ENCODE peak calls at places on chromosomes 12 and 14, in four cellular contexts. K is IMR-90, T is ovary, O is lower leg skin. V is an unnamed sample.

GRCh38 chr14:23640524-23641141 is 4.5 kb downstream of the DHRS2 start:
- DNase-seq in K (peak; percentile 49), T (peak; percentile 92), O (peak; percentile 84), V (no peak)

GRCh38 chr12:47903927-47904646 is 707 bp downstream of the VDR start:
- DNase-seq in O (peak; percentile 92), T (no peak), K (peak; percentile 82), V (no peak)

GRCh38 chr12:5556033-5556614 is 124.2 kb downstream of the NTF3 start:
- DNase-seq in T (peak; percentile 44), K (no peak), O (no peak), V (no peak)

GRCh38 chr12:46825526-46826414 is at the start of gene SLC38A4:
- DNase-seq in O (no peak), K (peak; percentile 32), T (no peak), V (no peak)

GRCh38 chr14:71142375-71143038 is 235.2 kb downstream of the PCNX1 start:
- DNase-seq in K (peak; percentile 98), O (peak; percentile 23), T (no peak), V (no peak)

GRCh38 chr12:49092816-49093406 is 1.7 kb downstream of the DHH start:
- DNase-seq in O (no peak), T (no peak), K (no peak), V (no peak)

GRCh38 chr12:21818627-21819026 is 44.1 kb upstream of the KCNJ8 start:
- DNase-seq in T (no peak), O (no peak), K (peak; percentile 73), V (no peak)

GRCh38 chr12:94545937-94546771 is 86.5 kb upstream of the CEP83 start:
- DNase-seq in O (no peak), K (peak; percentile 68), T (peak; percentile 48), V (peak; percentile 36)

GRCh38 chr12:29889737-29890136 is 106.0 kb upstream of the TMTC1 start:
- DNase-seq in T (no peak), O (no peak), K (peak; percentile 32), V (peak; percentile 6)

GRCh38 chr12:31002999-31003398 is 70.7 kb upstream of the DDX11 start:
- DNase-seq in T (peak; percentile 12), O (peak; percentile 72), K (peak; percentile 35), V (no peak)

GRCh38 chr14:104238424-104239184 is 100.2 kb downstream of the KIF26A start:
- DNase-seq in O (peak; percentile 69), K (no peak), T (peak; percentile 7), V (no peak)

GRCh38 chr14:101495827-101496778 is 65.2 kb upstream of the DIO3 start:
- DNase-seq in O (peak; percentile 72), K (no peak), T (peak; percentile 74), V (no peak)

GRCh38 chr12:82862876-82863649 is 176.4 kb downstream of the TMTC2 start:
- DNase-seq in O (no peak), T (no peak), K (no peak), V (no peak)

GRCh38 chr12:121124402-121125109 is 8.1 kb upstream of the P2RX7 start:
- DNase-seq in T (no peak), O (no peak), K (peak; percentile 91), V (no peak)

GRCh38 chr14:85537526-85537925 is 7.6 kb downstream of the FLRT2 start:
- DNase-seq in T (no peak), O (no peak), K (no peak), V (no peak)

GRCh38 chr12:129704232-129704830 is 199.5 kb downstream of the TMEM132D start:
- DNase-seq in O (no peak), T (no peak), K (no peak), V (no peak)

GRCh38 chr12:4556730-4557519 is 5.1 kb upstream of the DYRK4 start:
- DNase-seq in O (no peak), T (no peak), K (no peak), V (no peak)

GRCh38 chr14:92734618-92735017 is 13.8 kb downstream of the LGMN start:
- DNase-seq in T (no peak), O (no peak), K (no peak), V (peak; percentile 50)

GRCh38 chr12:3161861-3162260 is 84.7 kb downstream of the TSPAN9 start:
- DNase-seq in K (no peak), O (no peak), T (no peak), V (no peak)

GRCh38 chr14:50340945-50341344 is 28.8 kb downstream of the DMAC2L start:
- DNase-seq in O (no peak), K (no peak), T (no peak), V (peak; percentile 19)

GRCh38 chr14:100734031-100734990 is 7.6 kb downstream of the DLK1 start:
- DNase-seq in T (peak; percentile 46), O (peak; percentile 46), K (no peak), V (no peak)

GRCh38 chr14:22883191-22883976 is at the start of gene REM2:
- DNase-seq in O (no peak), K (no peak), T (no peak), V (no peak)

GRCh38 chr12:120394483-120395367 is 25.8 kb upstream of the MSI1 start:
- DNase-seq in T (no peak), O (no peak), K (no peak), V (no peak)

GRCh38 chr12:19409376-19409775 is 29.9 kb upstream of the AEBP2 start:
- DNase-seq in T (no peak), O (no peak), K (no peak), V (no peak)

GRCh38 chr12:116599285-116600122 is 40.3 kb downstream of the MAP1LC3B2 start:
- DNase-seq in K (peak; percentile 58), O (peak; percentile 97), T (peak; percentile 95), V (peak; percentile 78)

GRCh38 chr14:24941719-24942118 is 108.2 kb downstream of the STXBP6 start:
- DNase-seq in K (no peak), O (no peak), T (no peak), V (no peak)

GRCh38 chr14:70692210-70692609 is 50.5 kb downstream of the TTC9 start:
- DNase-seq in O (no peak), K (no peak), T (no peak), V (no peak)

GRCh38 chr12:62520361-62520760 is 53.7 kb downstream of the MON2 start:
- DNase-seq in O (no peak), T (no peak), K (no peak), V (no peak)

GRCh38 chr12:1282670-1283361 is 291.8 kb downstream of the ERC1 start:
- DNase-seq in T (peak; percentile 62), K (peak; percentile 31), O (peak; percentile 89), V (no peak)

GRCh38 chr12:78795934-78796445 is 68.6 kb upstream of the SYT1 start:
- DNase-seq in T (no peak), K (no peak), O (no peak), V (no peak)

GRCh38 chr12:104958009-104958945 is at the start of gene SLC41A2:
- DNase-seq in T (peak; percentile 85), K (peak; percentile 93), O (peak; percentile 94), V (peak; percentile 86)

DNA sequence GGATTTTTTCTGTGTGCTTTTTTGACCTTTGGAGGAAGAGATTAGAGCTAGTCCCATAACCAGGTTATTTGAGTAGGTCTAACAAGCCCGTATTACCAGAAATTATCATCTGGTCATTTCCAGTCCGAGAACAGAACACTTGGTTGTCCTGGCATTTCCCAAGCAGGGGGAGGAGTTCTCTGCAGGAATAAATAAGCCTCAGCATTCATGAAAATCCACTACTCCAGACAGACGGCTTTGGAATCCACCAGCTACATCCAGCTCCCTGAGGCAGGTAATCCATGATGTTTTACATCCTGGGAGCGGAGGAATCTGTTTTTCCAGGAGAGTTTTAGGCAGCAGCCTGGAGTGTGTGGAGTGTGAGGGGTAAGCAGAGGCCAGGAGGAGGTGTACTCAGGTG is at the start of gene SERPINA3:
- DNase-seq in K (peak; percentile 7), O (peak; percentile 79), T (no peak), V (no peak)
- TF ChIP-seq POLR2A in K (no peak), O (no peak), T (peak; percentile 78), V (no peak)

GRCh38 chr12:7129647-7130536 is at the start of gene CLSTN3:
- DNase-seq in T (peak; percentile 89), K (peak; percentile 68), O (peak; percentile 93), V (peak; percentile 80)
- TF ChIP-seq POLR2A in T (peak; percentile 79), K (no peak), O (no peak), V (no peak)

DNA sequence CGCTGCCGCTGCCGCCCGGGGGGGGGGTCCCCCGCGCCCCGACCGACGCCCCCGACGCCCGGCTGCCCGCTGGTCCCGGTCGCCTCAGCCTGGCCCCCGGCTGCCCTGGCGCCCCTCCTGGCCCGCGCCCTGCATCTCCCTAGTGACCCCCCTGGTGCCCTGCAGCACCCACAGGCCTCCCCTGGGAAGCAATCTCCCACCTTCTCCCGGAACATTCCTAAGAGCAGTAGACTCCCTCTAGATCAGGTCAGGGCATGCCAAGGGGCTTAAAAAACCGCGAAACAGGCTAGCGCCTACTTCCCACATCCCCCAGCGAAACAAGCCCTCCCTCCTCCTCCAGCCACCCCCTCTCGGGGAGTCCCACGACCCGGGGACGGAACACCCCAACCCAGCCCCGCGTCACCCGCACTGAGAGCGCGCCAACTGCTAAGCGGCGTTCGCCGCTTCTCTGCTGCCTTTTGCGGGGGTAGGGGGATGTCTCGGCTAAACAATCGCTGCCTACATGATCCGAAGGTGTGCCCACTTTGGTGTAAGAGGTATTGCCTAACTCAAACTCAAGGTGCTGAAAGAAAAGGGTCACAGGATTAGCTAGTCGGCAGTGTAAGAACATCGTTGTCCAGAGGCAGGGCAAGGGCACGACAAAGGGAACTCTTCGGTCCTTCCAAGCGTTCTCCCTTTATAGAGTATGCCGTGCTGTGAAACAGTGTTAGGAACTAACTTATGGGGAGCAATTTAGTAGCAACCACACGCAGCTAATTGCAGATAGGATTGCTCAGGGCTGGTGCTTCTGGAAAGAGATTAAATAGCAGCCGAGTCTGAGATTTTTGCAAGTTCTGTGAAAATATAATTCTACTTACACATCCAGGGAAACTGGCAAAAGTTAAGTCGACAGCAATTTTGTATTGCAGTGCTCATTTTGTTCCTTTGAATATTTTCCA is 617 bp upstream of the NTN4 start:
- DNase-seq in O (peak; percentile 87), K (peak; percentile 22), T (peak; percentile 63), V (no peak)
- TF ChIP-seq POLR2A in O (no peak), K (no peak), T (no peak), V (no peak)

GRCh38 chr14:77615231-77616132 is 955 bp downstream of the SPTLC2 start:
- DNase-seq in O (no peak), K (peak; percentile 56), T (no peak), V (peak; percentile 76)

GRCh38 chr14:77613207-77613606 is 3.2 kb downstream of the SPTLC2 start:
- DNase-seq in O (no peak), T (no peak), K (no peak), V (peak; percentile 10)

GRCh38 chr14:77616133-77616453 is 344 bp downstream of the SPTLC2 start:
- DNase-seq in T (no peak), K (no peak), O (no peak), V (no peak)

GRCh38 chr14:77618381-77618780 is 1.9 kb upstream of the SPTLC2 start:
- DNase-seq in T (no peak), K (no peak), O (no peak), V (no peak)

DNA sequence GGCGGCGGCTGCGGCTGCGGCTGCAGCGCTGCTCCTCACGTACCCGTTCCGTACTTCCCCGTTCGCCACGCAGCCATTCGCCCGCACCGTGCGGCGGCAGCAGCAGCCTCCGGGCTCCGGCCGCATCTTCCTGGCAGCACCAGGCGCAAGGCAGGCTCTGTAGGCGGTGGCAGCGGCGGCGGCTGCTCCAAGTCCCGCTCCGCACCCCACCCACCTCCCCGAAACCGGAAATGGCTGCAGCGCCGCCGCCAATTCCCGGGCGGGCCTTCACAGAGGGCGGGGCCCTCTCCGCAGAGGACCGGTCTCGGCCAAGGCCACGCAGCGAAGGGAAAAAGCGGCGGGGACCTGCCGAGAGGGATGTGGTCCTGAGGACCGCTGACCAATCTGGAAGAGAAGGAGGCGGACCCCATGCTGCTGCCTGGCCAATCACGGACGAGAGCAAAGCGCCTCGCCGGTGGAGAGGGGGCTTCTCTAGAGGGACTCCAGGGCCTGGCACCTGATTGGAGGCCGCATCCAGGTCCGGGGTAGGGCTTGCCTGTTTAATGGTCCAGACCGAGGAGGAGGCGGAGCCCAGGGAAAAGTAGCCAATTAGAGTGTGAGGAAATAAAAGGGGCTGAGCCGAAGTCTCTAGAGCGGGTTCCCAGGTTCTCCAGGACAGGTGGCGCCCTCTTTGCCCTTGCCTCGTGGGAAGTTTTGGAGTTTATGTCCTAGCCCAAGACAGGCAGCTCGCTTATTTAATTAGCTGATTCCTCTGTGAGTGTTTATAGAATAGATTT is at the start of gene SPTLC2:
- DNase-seq in T (peak; percentile 97), O (peak; percentile 100), K (peak; percentile 99), V (peak; percentile 98)
- TF ChIP-seq POLR2A in T (peak; percentile 34), O (no peak), K (peak; percentile 84), V (peak; percentile 70)

V was measured in erythroblast.